ENCODE peak calls at places on chromosomes 4 and X, in six cellular contexts. G, L, M, E, D and J are unnamed samples.

GRCh38 chrX:86002076-86002896 is 45.1 kb downstream of the CHM start:
- DNase-seq in G (peak; percentile 8), L (no peak), M (peak; percentile 1), E (peak; percentile 80), D (peak; percentile 67), J (peak; percentile 27)

GRCh38 chr4:186150926-186151325 is 40.4 kb upstream of the CYP4V2 start:
- DNase-seq in G (no peak), L (no peak), M (no peak), E (peak; percentile 54), D (no peak), J (no peak)

GRCh38 chr4:102627831-102628523 is 126.8 kb downstream of the NFKB1 start:
- DNase-seq in G (peak; percentile 77), L (no peak), M (no peak), E (no peak), D (peak; percentile 85), J (no peak)

GRCh38 chrX:155027509-155028066 is 944 bp downstream of the FUNDC2 start:
- DNase-seq in G (peak; percentile 86), L (no peak), M (no peak), E (no peak), D (peak; percentile 77), J (peak; percentile 40)

GRCh38 chrX:128975716-128976115 is 547.6 kb downstream of the SMARCA1 start:
- DNase-seq in G (no peak), L (peak; percentile 36), M (no peak), E (no peak), D (no peak), J (peak; percentile 4)

GRCh38 chr4:140688711-140689598 is 67.2 kb downstream of the TBC1D9 start:
- DNase-seq in G (peak; percentile 16), L (peak; percentile 69), M (no peak), E (no peak), D (peak; percentile 27), J (no peak)

GRCh38 chr4:33924239-33924638 is 2320.1 kb downstream of the ARAP2 start:
- DNase-seq in G (peak; percentile 61), L (peak; percentile 4), M (no peak), E (no peak), D (peak; percentile 85), J (no peak)

GRCh38 chr4:151624606-151625565 is 135.9 kb downstream of the GATB start:
- DNase-seq in G (peak; percentile 48), L (no peak), M (no peak), E (no peak), D (no peak), J (no peak)

GRCh38 chrX:150313514-150313913 is 49.6 kb upstream of the MAMLD1 start:
- DNase-seq in G (no peak), L (no peak), M (no peak), E (no peak), D (no peak), J (no peak)

GRCh38 chrX:150213481-150214030 is 149.6 kb upstream of the MAMLD1 start:
- DNase-seq in G (no peak), L (no peak), M (no peak), E (no peak), D (no peak), J (no peak)

GRCh38 chrX:15916704-15917084 is 62.1 kb upstream of the AP1S2 start:
- DNase-seq in G (no peak), L (no peak), M (no peak), E (no peak), D (peak; percentile 4), J (no peak)

GRCh38 chr4:168623011-168623410 is 126.2 kb downstream of the PALLD start:
- DNase-seq in G (no peak), L (no peak), M (no peak), E (no peak), D (no peak), J (no peak)

GRCh38 chrX:6821730-6822129 is 286.8 kb upstream of the VCX3A start:
- DNase-seq in G (no peak), L (no peak), M (no peak), E (no peak), D (no peak), J (no peak)

GRCh38 chr4:7860600-7861158 is 79.0 kb downstream of the AFAP1 start:
- DNase-seq in G (no peak), L (no peak), M (no peak), E (no peak), D (no peak), J (no peak)
- H3K4me3 ChIP-seq in G (no peak overlapping the region), L (no peak overlapping the region), M (no peak overlapping the region), E (no peak overlapping the region), D (no peak overlapping the region), J (no peak overlapping the region)

DNA sequence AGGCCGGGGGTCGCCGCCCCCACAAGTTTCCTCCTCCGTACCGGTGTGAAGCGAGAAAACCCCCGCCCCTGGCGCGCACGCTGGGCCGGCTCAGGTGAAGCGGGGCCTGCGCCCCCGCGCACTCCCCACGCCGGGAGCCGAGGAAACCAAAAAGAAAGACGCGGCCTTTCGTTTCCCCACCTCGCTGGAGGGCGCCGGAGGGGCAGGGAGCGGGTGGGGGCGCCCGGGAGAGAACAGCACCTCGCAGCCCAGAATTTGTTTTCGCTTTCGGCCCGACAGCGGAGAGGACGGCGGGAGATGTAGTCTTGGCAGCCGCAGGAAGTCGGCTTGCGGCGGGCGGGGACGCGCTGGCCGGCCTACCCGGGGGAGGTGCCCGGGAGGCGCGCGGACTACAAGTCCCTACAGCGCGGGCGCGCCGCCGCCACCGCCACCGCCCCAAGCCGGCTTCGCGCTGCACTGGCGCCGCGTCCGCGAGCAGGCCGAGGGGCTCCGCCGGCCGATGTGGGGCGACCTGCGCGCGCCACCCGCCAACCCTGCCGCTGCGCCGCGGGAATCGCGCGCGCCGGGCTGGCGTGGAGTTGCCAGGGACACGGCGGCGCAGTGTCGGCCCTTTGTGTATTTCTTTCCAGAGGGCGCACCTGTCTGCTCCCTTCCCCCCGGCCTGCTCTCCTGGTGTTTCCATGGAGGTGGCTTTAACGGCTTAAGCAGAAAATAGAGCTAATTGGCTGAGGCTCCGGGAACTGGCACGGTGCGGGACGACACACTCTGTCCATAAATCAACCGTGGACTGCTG is at the start of gene OTUD4:
- DNase-seq in G (peak; percentile 93), L (peak; percentile 97), M (peak; percentile 91), E (peak; percentile 99), D (peak; percentile 98), J (peak; percentile 99)
- TF ChIP-seq CTCF in G (peak; percentile 16), L (no peak), M (no peak), E (no peak), D (peak; percentile 3), J (peak; percentile 29)

DNA sequence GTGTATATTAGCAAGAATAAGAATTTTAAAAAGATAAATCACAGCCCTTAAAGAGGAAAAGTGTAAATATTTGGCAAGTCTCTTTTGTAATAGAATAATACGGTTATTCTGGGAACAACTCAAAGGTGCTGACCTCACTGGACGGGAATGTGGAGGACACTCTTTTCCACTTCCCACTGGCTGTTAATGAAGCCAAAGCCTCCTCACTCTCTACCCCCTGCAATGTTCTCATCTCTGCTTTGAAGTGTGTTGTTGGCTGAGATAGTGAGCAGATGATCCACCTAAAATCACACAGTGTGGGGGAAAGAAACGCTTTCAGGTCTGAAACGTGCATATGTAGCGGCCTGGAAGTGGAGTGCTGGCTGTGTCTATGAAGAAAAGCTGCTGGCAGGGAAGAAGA is 49.1 kb downstream of the SEL1L3 start:
- DNase-seq in G (peak; percentile 82), L (no peak), M (no peak), E (no peak), D (peak; percentile 90), J (no peak)
- H3K4me3 ChIP-seq in G (no peak overlapping the region), L (no peak overlapping the region), M (no peak overlapping the region), E (no peak overlapping the region), D (no peak overlapping the region), J (no peak overlapping the region)

GRCh38 chr4:183600189-183600685 is 58.7 kb downstream of the RWDD4 start:
- DNase-seq in G (no peak), L (peak; percentile 26), M (no peak), E (no peak), D (no peak), J (peak; percentile 9)
- TF ChIP-seq CTCF in G (peak; percentile 41), L (peak; percentile 54), M (peak; percentile 18), E (no peak), D (peak; percentile 57), J (peak; percentile 23)

GRCh38 chr4:26864904-26865303 is 4.3 kb downstream of the STIM2 start:
- DNase-seq in G (no peak), L (no peak), M (no peak), E (no peak), D (no peak), J (no peak)

GRCh38 chr4:26870576-26871260 is 10.1 kb downstream of the STIM2 start:
- DNase-seq in G (no peak), L (no peak), M (no peak), E (no peak), D (no peak), J (no peak)

GRCh38 chr4:26866203-26866602 is 5.6 kb downstream of the STIM2 start:
- DNase-seq in G (no peak), L (no peak), M (no peak), E (no peak), D (no peak), J (no peak)

GRCh38 chr4:26866781-26867180 is 6.1 kb downstream of the STIM2 start:
- DNase-seq in G (no peak), L (no peak), M (no peak), E (no peak), D (no peak), J (no peak)

GRCh38 chr4:26867914-26868684 is 7.5 kb downstream of the STIM2 start:
- DNase-seq in G (peak; percentile 68), L (no peak), M (no peak), E (no peak), D (peak; percentile 41), J (no peak)
- H3K4me3 ChIP-seq in G (peak overlapping the region; percentile 29), L (no peak overlapping the region), M (no peak overlapping the region), E (no peak overlapping the region), D (no peak overlapping the region), J (no peak overlapping the region)

GRCh38 chr4:176186721-176187395 is 8.5 kb downstream of the SPATA4 start:
- DNase-seq in G (peak; percentile 11), L (no peak), M (no peak), E (no peak), D (no peak), J (no peak)
- TF ChIP-seq CTCF in G (no peak), L (no peak), M (no peak), E (no peak), D (no peak), J (no peak)

DNA sequence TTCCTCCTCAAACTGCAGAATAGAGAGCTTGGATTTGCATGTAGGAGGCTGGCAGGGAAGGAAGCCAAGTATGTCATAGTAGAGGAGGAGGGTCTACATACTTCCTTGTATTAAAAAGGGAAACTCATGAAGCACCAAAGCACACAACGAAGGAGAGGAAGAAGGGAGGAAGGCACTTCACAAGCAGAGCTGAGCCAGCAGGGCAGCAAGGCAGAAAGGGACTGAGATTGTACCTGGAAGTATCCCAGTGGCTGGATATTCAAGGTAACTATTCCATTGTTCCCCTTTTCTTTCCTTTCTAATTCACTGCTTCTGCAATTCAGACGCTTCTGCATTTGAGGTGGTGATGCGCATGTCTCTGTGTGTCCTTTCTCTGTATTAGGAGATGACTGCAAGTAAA is 54.8 kb downstream of the UBQLN2 start:
- DNase-seq in G (no peak), L (no peak), M (no peak), E (no peak), D (no peak), J (no peak)
- H3K4me3 ChIP-seq in G (no peak overlapping the region), L (no peak overlapping the region), M (no peak overlapping the region), E (no peak overlapping the region), D (no peak overlapping the region), J (no peak overlapping the region)